ENCODE peak calls at places on chromosomes 5 and 9, in six cellular contexts. One of them, this sample, is unnamed.
A peak's percentile ranks its signal among the peaks of the same experiment; 100 is the strongest.

GRCh38 chr5:175520321-175520720 is 42.0 kb downstream of the SFXN1 start:
- DNase-seq in stromal cell of bone marrow: no peak
- DNase-seq in ACHN: no peak
- DNase-seq in mesendoderm: no peak
- DNase-seq in coronary artery: no peak
- DNase-seq in T-cell: peak; percentile 20
- DNase-seq in this sample: no peak

GRCh38 chr5:160463775-160464465 is 42.3 kb downstream of the PTTG1 start:
- DNase-seq in stromal cell of bone marrow: no peak
- DNase-seq in ACHN: no peak
- DNase-seq in mesendoderm: no peak
- DNase-seq in coronary artery: no peak
- DNase-seq in T-cell: no peak
- DNase-seq in this sample: peak; percentile 14

GRCh38 chr5:142114686-142115085 is 6.1 kb downstream of the NDFIP1 start:
- DNase-seq in stromal cell of bone marrow: no peak
- DNase-seq in ACHN: no peak
- DNase-seq in mesendoderm: no peak
- DNase-seq in coronary artery: no peak
- DNase-seq in T-cell: no peak
- DNase-seq in this sample: no peak

GRCh38 chr9:98085955-98086354 is 29.4 kb downstream of the NANS start:
- DNase-seq in stromal cell of bone marrow: no peak
- DNase-seq in ACHN: no peak
- DNase-seq in mesendoderm: peak; percentile 87
- DNase-seq in coronary artery: no peak
- DNase-seq in T-cell: no peak
- DNase-seq in this sample: no peak

GRCh38 chr9:68964765-68965164 is 49.1 kb downstream of the PRKACG start:
- DNase-seq in stromal cell of bone marrow: no peak
- DNase-seq in ACHN: no peak
- DNase-seq in mesendoderm: no peak
- DNase-seq in coronary artery: no peak
- DNase-seq in T-cell: no peak
- DNase-seq in this sample: no peak

GRCh38 chr9:134657666-134658377 is 16.2 kb downstream of the COL5A1 start:
- DNase-seq in stromal cell of bone marrow: no peak
- DNase-seq in ACHN: no peak
- DNase-seq in mesendoderm: no peak
- DNase-seq in coronary artery: no peak
- DNase-seq in T-cell: no peak
- DNase-seq in this sample: no peak

GRCh38 chr9:90162819-90163218 is 479.8 kb downstream of the DIRAS2 start:
- DNase-seq in stromal cell of bone marrow: no peak
- DNase-seq in ACHN: no peak
- DNase-seq in mesendoderm: no peak
- DNase-seq in coronary artery: no peak
- DNase-seq in T-cell: no peak
- DNase-seq in this sample: no peak

GRCh38 chr9:111832428-111832827 is 37.7 kb upstream of the SHOC1 start:
- DNase-seq in stromal cell of bone marrow: no peak
- DNase-seq in ACHN: no peak
- DNase-seq in mesendoderm: no peak
- DNase-seq in coronary artery: no peak
- DNase-seq in T-cell: no peak
- DNase-seq in this sample: no peak

GRCh38 chr9:130008577-130008976 is 34.4 kb downstream of the FNBP1 start:
- DNase-seq in stromal cell of bone marrow: no peak
- DNase-seq in ACHN: no peak
- DNase-seq in mesendoderm: no peak
- DNase-seq in coronary artery: no peak
- DNase-seq in T-cell: no peak
- DNase-seq in this sample: no peak

GRCh38 chr5:31671339-31671741 is 32.4 kb downstream of the PDZD2 start:
- DNase-seq in stromal cell of bone marrow: peak; percentile 9
- DNase-seq in ACHN: no peak
- DNase-seq in mesendoderm: no peak
- DNase-seq in coronary artery: no peak
- DNase-seq in T-cell: no peak
- DNase-seq in this sample: no peak

GRCh38 chr9:127452481-127453092 is 1.3 kb downstream of the LRSAM1 start:
- DNase-seq in stromal cell of bone marrow: no peak
- DNase-seq in ACHN: peak; percentile 33
- DNase-seq in mesendoderm: no peak
- DNase-seq in coronary artery: no peak
- DNase-seq in T-cell: no peak
- DNase-seq in this sample: no peak

GRCh38 chr5:147481857-147482256 is 28.0 kb downstream of the DPYSL3 start:
- DNase-seq in stromal cell of bone marrow: peak; percentile 53
- DNase-seq in ACHN: no peak
- DNase-seq in mesendoderm: no peak
- DNase-seq in coronary artery: no peak
- DNase-seq in T-cell: no peak
- DNase-seq in this sample: no peak

GRCh38 chr5:132476853-132477729 is 13.5 kb downstream of the IRF1 start:
- DNase-seq in stromal cell of bone marrow: no peak
- DNase-seq in ACHN: no peak
- DNase-seq in mesendoderm: peak; percentile 27
- DNase-seq in coronary artery: no peak
- DNase-seq in T-cell: no peak
- DNase-seq in this sample: no peak

GRCh38 chr5:141677415-141677814 is 4.6 kb downstream of the ARAP3 start:
- DNase-seq in stromal cell of bone marrow: no peak
- DNase-seq in ACHN: peak; percentile 22
- DNase-seq in mesendoderm: peak; percentile 84
- DNase-seq in coronary artery: no peak
- DNase-seq in T-cell: no peak
- DNase-seq in this sample: no peak

GRCh38 chr5:32600057-32600622 is 14.8 kb downstream of the SUB1 start:
- DNase-seq in stromal cell of bone marrow: peak; percentile 94
- DNase-seq in ACHN: peak; percentile 78
- DNase-seq in mesendoderm: no peak
- DNase-seq in coronary artery: no peak
- DNase-seq in T-cell: no peak
- DNase-seq in this sample: no peak

GRCh38 chr5:83509535-83509934 is 38.0 kb downstream of the VCAN start:
- DNase-seq in stromal cell of bone marrow: no peak
- DNase-seq in ACHN: peak; percentile 39
- DNase-seq in mesendoderm: peak; percentile 55
- DNase-seq in coronary artery: no peak
- DNase-seq in T-cell: no peak
- DNase-seq in this sample: no peak

GRCh38 chr9:35563791-35564197 is 41.3 kb upstream of the TESK1 start:
- DNase-seq in stromal cell of bone marrow: no peak
- DNase-seq in ACHN: no peak
- DNase-seq in mesendoderm: peak; percentile 29
- DNase-seq in coronary artery: peak; percentile 82
- DNase-seq in T-cell: no peak
- DNase-seq in this sample: no peak

GRCh38 chr5:159821541-159821940 is 94.7 kb upstream of the ADRA1B start:
- DNase-seq in stromal cell of bone marrow: no peak
- DNase-seq in ACHN: no peak
- DNase-seq in mesendoderm: no peak
- DNase-seq in coronary artery: no peak
- DNase-seq in T-cell: no peak
- DNase-seq in this sample: no peak

GRCh38 chr5:169798906-169799660 is 162.0 kb downstream of the DOCK2 start:
- DNase-seq in stromal cell of bone marrow: no peak
- DNase-seq in ACHN: no peak
- DNase-seq in mesendoderm: no peak
- DNase-seq in coronary artery: no peak
- DNase-seq in T-cell: no peak
- DNase-seq in this sample: no peak

GRCh38 chr9:97840521-97840920 is 12.5 kb upstream of the FOXE1 start:
- DNase-seq in stromal cell of bone marrow: no peak
- DNase-seq in ACHN: no peak
- DNase-seq in mesendoderm: no peak
- DNase-seq in coronary artery: no peak
- DNase-seq in T-cell: no peak
- DNase-seq in this sample: no peak

GRCh38 chr5:153187503-153187902 is 303.0 kb upstream of the GRIA1 start:
- DNase-seq in stromal cell of bone marrow: no peak
- DNase-seq in ACHN: no peak
- DNase-seq in mesendoderm: no peak
- DNase-seq in coronary artery: no peak
- DNase-seq in T-cell: no peak
- DNase-seq in this sample: no peak

GRCh38 chr5:10250804-10251276 is 760 bp downstream of the CCT5 start:
- DNase-seq in stromal cell of bone marrow: no peak
- DNase-seq in ACHN: peak; percentile 35
- DNase-seq in mesendoderm: peak; percentile 42
- DNase-seq in coronary artery: no peak
- DNase-seq in T-cell: peak; percentile 4
- DNase-seq in this sample: no peak

GRCh38 chr5:134133213-134133994 is 18.9 kb downstream of the TCF7 start:
- DNase-seq in stromal cell of bone marrow: no peak
- DNase-seq in ACHN: no peak
- DNase-seq in mesendoderm: no peak
- DNase-seq in coronary artery: no peak
- DNase-seq in T-cell: no peak
- DNase-seq in this sample: no peak

GRCh38 chr5:95417971-95418370 is 26.8 kb downstream of the FAM81B start:
- DNase-seq in stromal cell of bone marrow: no peak
- DNase-seq in ACHN: no peak
- DNase-seq in mesendoderm: no peak
- DNase-seq in coronary artery: no peak
- DNase-seq in T-cell: no peak
- DNase-seq in this sample: no peak

GRCh38 chr5:159337291-159337974 is 7.1 kb upstream of the IL12B start:
- DNase-seq in stromal cell of bone marrow: peak; percentile 38
- DNase-seq in ACHN: no peak
- DNase-seq in mesendoderm: peak; percentile 12
- DNase-seq in coronary artery: no peak
- DNase-seq in T-cell: peak; percentile 13
- DNase-seq in this sample: peak; percentile 21

GRCh38 chr9:32590898-32591297 is 17.9 kb upstream of the NDUFB6 start:
- DNase-seq in stromal cell of bone marrow: no peak
- DNase-seq in ACHN: no peak
- DNase-seq in mesendoderm: no peak
- DNase-seq in coronary artery: no peak
- DNase-seq in T-cell: no peak
- DNase-seq in this sample: no peak

GRCh38 chr9:14428781-14429230 is 114.9 kb upstream of the NFIB start:
- DNase-seq in stromal cell of bone marrow: peak; percentile 41
- DNase-seq in ACHN: peak; percentile 70
- DNase-seq in mesendoderm: peak; percentile 88
- DNase-seq in coronary artery: peak; percentile 79
- DNase-seq in T-cell: no peak
- DNase-seq in this sample: peak; percentile 48

GRCh38 chr5:173010021-173010420 is 26.4 kb downstream of the ATP6V0E1 start:
- DNase-seq in stromal cell of bone marrow: no peak
- DNase-seq in ACHN: no peak
- DNase-seq in mesendoderm: no peak
- DNase-seq in coronary artery: peak; percentile 60
- DNase-seq in T-cell: no peak
- DNase-seq in this sample: no peak

GRCh38 chr5:172952034-172952511 is 7.2 kb upstream of the RPL26L1 start:
- DNase-seq in stromal cell of bone marrow: no peak
- DNase-seq in ACHN: no peak
- DNase-seq in mesendoderm: peak; percentile 42
- DNase-seq in coronary artery: no peak
- DNase-seq in T-cell: no peak
- DNase-seq in this sample: no peak

GRCh38 chr9:35689601-35690446 is at the start of gene TPM2:
- DNase-seq in stromal cell of bone marrow: peak; percentile 36
- DNase-seq in ACHN: no peak
- DNase-seq in mesendoderm: peak; percentile 94
- DNase-seq in coronary artery: peak; percentile 95
- DNase-seq in T-cell: no peak
- DNase-seq in this sample: no peak

GRCh38 chr9:122393284-122393983 is 22.6 kb downstream of the PTGS1 start:
- DNase-seq in stromal cell of bone marrow: no peak
- DNase-seq in ACHN: no peak
- DNase-seq in mesendoderm: no peak
- DNase-seq in coronary artery: no peak
- DNase-seq in T-cell: no peak
- DNase-seq in this sample: no peak

This sample was measured in NCI-H460.